ENCODE peak calls at places on chromosomes 16 and 17, in four cellular contexts. A, P, W and E are unnamed samples.

GRCh38 chr17:48025904-48026502 is 11.6 kb downstream of the COPZ2 start:
- DNase-seq in A (peak), P (no peak), W (peak), E (no peak)

GRCh38 chr17:57486416-57486815 is 230.1 kb downstream of the MSI2 start:
- DNase-seq in A (no peak), W (peak), P (no peak), E (no peak)

GRCh38 chr17:74441537-74441936 is 9.6 kb downstream of the GPRC5C start:
- DNase-seq in A (no peak), W (no peak), P (no peak), E (no peak)

GRCh38 chr16:66604376-66605176 is at the start of gene CMTM3:
- DNase-seq in P (peak), A (peak), W (peak), E (peak)

GRCh38 chr16:10297341-10298006 is 88.4 kb upstream of the ATF7IP2 start:
- DNase-seq in A (no peak), W (no peak), P (no peak), E (no peak)

GRCh38 chr17:34582901-34583245 is 3.5 kb downstream of the TMEM132E start:
- DNase-seq in W (no peak), A (no peak), P (no peak), E (no peak)

GRCh38 chr16:11497851-11498289 is 88.8 kb downstream of the LITAF start:
- DNase-seq in W (peak), A (peak), P (peak), E (peak)

GRCh38 chr16:4908854-4909401 is 28.0 kb downstream of the PPL start:
- DNase-seq in P (no peak), W (no peak), A (no peak), E (no peak)

GRCh38 chr17:7218166-7218565 is 1.5 kb downstream of the DLG4 start:
- DNase-seq in A (no peak), P (no peak), W (no peak), E (no peak)

GRCh38 chr16:31108794-31109558 is 790 bp downstream of the BCKDK start:
- DNase-seq in A (no peak), W (no peak), P (no peak), E (no peak)

GRCh38 chr16:15721018-15721417 is 71.0 kb downstream of the NDE1 start:
- DNase-seq in P (no peak), A (no peak), W (no peak), E (no peak)

GRCh38 chr17:6257339-6257738 is 177.6 kb downstream of the AIPL1 start:
- DNase-seq in P (peak), A (no peak), W (peak), E (peak)

GRCh38 chr17:2366747-2367494 is 29.6 kb downstream of the SGSM2 start:
- DNase-seq in W (no peak), A (no peak), P (peak), E (no peak)

GRCh38 chr17:6627019-6627418 is 13.5 kb downstream of the KIAA0753 start:
- DNase-seq in P (no peak), A (no peak), W (peak), E (peak)

GRCh38 chr17:61404702-61405046 is 5.0 kb downstream of the TBX2 start:
- DNase-seq in P (no peak), W (no peak), A (no peak), E (no peak)

GRCh38 chr17:82198092-82198491 is 14.6 kb downstream of the CCDC57 start:
- DNase-seq in W (no peak), A (no peak), P (no peak), E (no peak)

GRCh38 chr17:28765038-28765437 is 21.2 kb downstream of the TRAF4 start:
- DNase-seq in W (no peak), P (no peak), A (no peak), E (no peak)

GRCh38 chr17:42414782-42415409 is 8.2 kb downstream of the CAVIN1 start:
- DNase-seq in P (no peak), A (no peak), W (peak), E (no peak)

GRCh38 chr16:71807905-71808592 is 585 bp downstream of the AP1G1 start:
- DNase-seq in P (peak), A (peak), W (peak), E (peak)

GRCh38 chr16:89880477-89881367 is 7.3 kb downstream of the TCF25 start:
- DNase-seq in P (no peak), W (no peak), A (peak), E (no peak)

GRCh38 chr16:47045023-47045422 is 71.5 kb upstream of the DNAJA2 start:
- DNase-seq in P (no peak), A (no peak), W (no peak), E (peak)

GRCh38 chr17:35414247-35414646 is 18.1 kb downstream of the SLFN12 start:
- DNase-seq in A (no peak), W (no peak), P (no peak), E (no peak)

GRCh38 chr16:61295311-61295710 is 740.9 kb downstream of the CDH8 start:
- DNase-seq in P (no peak), W (no peak), A (peak), E (no peak)

GRCh38 chr17:31490991-31491793 is 99.7 kb downstream of the RAB11FIP4 start:
- DNase-seq in P (no peak), W (no peak), A (no peak), E (no peak)

GRCh38 chr16:17850626-17851265 is 380.0 kb upstream of the XYLT1 start:
- DNase-seq in W (no peak), A (no peak), P (peak), E (no peak)

GRCh38 chr16:21652451-21652850 is at the start of gene IGSF6:
- DNase-seq in P (no peak), A (no peak), W (no peak), E (no peak)

GRCh38 chr17:39551879-39552278 is 55.8 kb downstream of the NEUROD2 start:
- DNase-seq in W (no peak), P (no peak), A (no peak), E (peak)

GRCh38 chr16:87653234-87653633 is 50.9 kb downstream of the JPH3 start:
- DNase-seq in P (no peak), W (no peak), A (no peak), E (no peak)

GRCh38 chr16:56351481-56351880 is 73.9 kb downstream of the AMFR start:
- DNase-seq in A (no peak), P (no peak), W (no peak), E (no peak)

GRCh38 chr17:36992701-36993100 is 43.9 kb downstream of the AATF start:
- DNase-seq in P (no peak), W (no peak), A (no peak), E (no peak)

GRCh38 chr16:4847774-4848587 is 700 bp downstream of the UBN1 start:
- DNase-seq in A (peak), W (peak), P (peak), E (peak)

GRCh38 chr16:71461686-71462648 is at the start of gene ZNF23:
- DNase-seq in W (peak), P (peak), A (peak), E (peak)

GRCh38 chr17:49365667-49366066 is 3.6 kb upstream of the ZNF652 start:
- DNase-seq in W (no peak), P (peak), A (no peak), E (no peak)

GRCh38 chr16:77905356-77905920 is 116.9 kb upstream of the CLEC3A start:
- DNase-seq in P (no peak), W (no peak), A (no peak), E (no peak)

GRCh38 chr17:62075308-62075815 is 10.3 kb upstream of the MED13 start:
- DNase-seq in A (peak), W (no peak), P (no peak), E (peak)

GRCh38 chr16:55043499-55043898 is 112.8 kb downstream of the IRX5 start:
- DNase-seq in P (peak), A (no peak), W (no peak), E (no peak)

GRCh38 chr16:55045329-55046145 is 114.9 kb downstream of the IRX5 start:
- DNase-seq in P (no peak), W (no peak), A (no peak), E (no peak)

GRCh38 chr16:55042556-55043432 is 112.1 kb downstream of the IRX5 start:
- DNase-seq in P (no peak), A (no peak), W (no peak), E (no peak)

GRCh38 chr16:55046146-55046460 is 115.4 kb downstream of the IRX5 start:
- DNase-seq in A (no peak), P (no peak), W (no peak), E (no peak)

GRCh38 chr16:55044366-55044975 is 113.8 kb downstream of the IRX5 start:
- DNase-seq in A (no peak), W (no peak), P (no peak), E (no peak)
- TF ChIP-seq CTCF in A (no peak), W (no peak), P (no peak), E (no peak)

GRCh38 chr17:3993493-3994220 is 29.4 kb upstream of the ATP2A3 start:
- DNase-seq in P (no peak), W (peak), A (no peak), E (no peak)
- H2AFZ ChIP-seq in P (no peak), W (no peak), A (no peak), E (no peak)

GRCh38 chr16:50274771-50275415 is 8.5 kb downstream of the ADCY7 start:
- DNase-seq in W (no peak), A (no peak), P (no peak), E (no peak)

GRCh38 chr16:50273888-50274770 is 7.8 kb downstream of the ADCY7 start:
- DNase-seq in A (no peak), W (no peak), P (no peak), E (no peak)

GRCh38 chr16:50276128-50276444 is 9.7 kb downstream of the ADCY7 start:
- DNase-seq in P (no peak), W (no peak), A (no peak), E (no peak)

GRCh38 chr16:50276801-50277560 is 10.6 kb downstream of the ADCY7 start:
- DNase-seq in A (no peak), P (no peak), W (no peak), E (no peak)

DNA sequence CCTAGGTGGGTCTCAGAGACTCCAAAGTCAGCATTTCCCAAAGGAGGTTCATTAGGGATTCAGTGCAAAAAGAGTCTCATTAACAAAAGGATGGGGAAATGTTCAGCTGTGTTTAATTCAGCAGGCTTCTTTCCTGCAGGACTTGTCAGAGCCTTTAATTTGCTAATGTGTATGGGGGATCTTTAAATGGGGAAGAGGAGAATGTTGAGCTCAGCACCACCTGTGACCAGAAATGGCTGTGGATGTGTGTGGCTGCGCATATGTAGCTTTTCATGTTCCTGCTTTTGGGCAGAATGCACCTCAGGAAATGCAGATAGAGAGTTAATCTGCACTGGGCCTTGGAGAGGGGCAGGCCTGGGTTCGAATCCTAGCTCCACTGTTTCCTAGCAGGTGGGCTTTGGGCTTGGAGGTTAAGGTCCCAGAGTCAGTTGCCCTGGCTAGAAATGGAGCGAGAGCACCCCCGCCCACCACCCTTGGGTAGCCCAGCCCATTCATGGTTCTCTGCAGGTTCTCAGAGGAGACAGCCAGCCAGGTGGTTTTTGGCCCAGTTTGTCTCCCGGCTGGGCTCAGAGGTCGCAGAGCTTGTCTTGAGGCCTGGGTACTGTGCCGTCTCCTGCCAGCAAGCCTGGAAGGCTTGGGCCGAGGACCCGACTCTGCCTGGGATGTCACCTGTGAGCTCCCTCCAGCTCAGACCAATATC is 9.2 kb downstream of the ADCY7 start:
- DNase-seq in A (no peak), W (no peak), P (no peak), E (no peak)
- H3K27ac ChIP-seq in A (no peak), W (no peak), P (no peak), E (no peak)

DNA sequence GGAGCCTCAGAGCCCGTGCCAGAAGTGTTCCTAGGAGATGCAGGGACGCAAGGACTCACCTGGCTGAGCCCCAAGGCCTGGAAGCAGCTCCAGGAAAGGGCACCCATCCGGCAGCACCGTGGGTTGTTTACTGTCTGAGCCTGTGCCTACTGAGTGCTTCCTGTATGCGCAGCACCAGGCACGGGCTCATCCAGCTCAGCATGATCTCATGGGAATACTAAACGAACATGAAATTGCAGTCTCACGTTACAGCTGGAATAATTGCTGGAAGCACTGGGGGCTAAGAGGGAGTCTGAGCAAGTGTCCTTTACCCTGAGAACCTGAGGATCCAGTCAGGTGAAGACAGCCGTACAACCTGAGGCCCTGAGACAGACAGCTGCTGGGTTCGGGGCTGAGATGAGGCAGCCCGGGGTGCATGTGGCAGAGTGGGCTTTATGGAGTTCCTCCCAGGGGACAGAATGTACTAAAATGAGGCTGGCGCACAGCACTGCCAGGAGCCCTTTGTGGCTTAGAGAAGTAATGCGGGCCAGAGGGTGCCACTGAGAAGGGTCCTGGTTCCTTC is 5.4 kb downstream of the CTRL start:
- DNase-seq in P (no peak), W (peak), A (no peak), E (no peak)
- TF ChIP-seq CTCF in P (peak), W (peak), A (no peak), E (no peak)

GRCh38 chr17:4914009-4914408 is 11.1 kb upstream of the CHRNE start:
- DNase-seq in W (no peak), P (no peak), A (no peak), E (no peak)

GRCh38 chr17:4903051-4903818 is at the start of gene CHRNE:
- DNase-seq in P (peak), A (peak), W (peak), E (peak)

GRCh38 chr17:4902540-4902939 is 358 bp downstream of the CHRNE start:
- DNase-seq in A (no peak), P (no peak), W (no peak), E (no peak)

GRCh38 chr17:4908711-4909496 is 6.0 kb upstream of the CHRNE start:
- DNase-seq in W (peak), P (peak), A (peak), E (peak)

DNA sequence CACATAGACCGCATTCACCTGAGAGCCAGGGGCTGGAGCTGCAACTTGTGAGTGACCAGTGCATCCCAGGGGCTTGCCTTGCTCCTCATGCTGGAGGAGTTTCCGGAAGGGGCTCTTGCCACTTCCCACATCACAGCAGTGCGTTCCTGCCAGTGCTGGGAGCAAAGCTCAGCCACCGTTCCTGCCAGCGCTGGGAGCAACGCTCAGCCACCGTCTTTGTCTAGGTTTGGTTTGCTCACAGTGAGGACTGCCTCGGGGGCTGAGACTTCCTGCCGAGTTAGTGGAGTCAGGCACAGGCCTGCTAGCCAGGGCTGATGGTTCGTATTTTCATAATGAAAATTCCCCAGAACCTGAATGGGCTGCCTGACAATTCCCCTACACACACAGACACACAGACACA is 5.4 kb upstream of the CHRNE start:
- DNase-seq in W (no peak), A (peak), P (peak), E (no peak)
- H2AFZ ChIP-seq in W (peak), A (peak), P (peak), E (peak)

GRCh38 chr17:8470447-8471047 is 34.9 kb downstream of the NDEL1 start:
- DNase-seq in P (no peak), W (no peak), A (peak), E (peak)
- H3K27ac ChIP-seq in P (no peak), W (no peak), A (no peak), E (no peak)